ENCODE peak calls at places on chromosomes 16 and 17, in ten cellular contexts. D is GM12878, F is astrocyte, Z is PC-3, B is H9, O is K562, V is mammary epithelial cell, S is IMR-90, E is PC-9, T is keratinocyte. C is an unnamed sample. For H4K20me1, the result is how much of the 10 kb centered on the place peaks cover.

GRCh38 chr16:84183911-84184310 is 2.9 kb downstream of the TAF1C start:
- DNase-seq in D (no peak), F (no peak), Z (no peak), B (no peak), O (no peak), V (no peak), S (no peak), E (no peak), T (no peak), C (no peak)

GRCh38 chr17:50790619-50791018 is 23.3 kb upstream of the ANKRD40CL start:
- DNase-seq in D (no peak), F (no peak), Z (no peak), B (no peak), O (no peak), V (no peak), S (no peak), E (no peak), T (no peak), C (no peak)

GRCh38 chr17:74968361-74968780 is 4.2 kb downstream of the HID1 start:
- DNase-seq in D (no peak), F (no peak), Z (peak), B (no peak), O (no peak), V (no peak), S (no peak), E (peak), T (no peak), C (no peak)

GRCh38 chr16:29876578-29877249 is 13.7 kb upstream of the CDIPT start:
- DNase-seq in D (no peak), F (no peak), Z (no peak), B (no peak), O (peak), V (no peak), S (no peak), E (no peak), T (no peak), C (peak)

GRCh38 chr17:62696256-62696655 is 68.8 kb downstream of the MRC2 start:
- DNase-seq in D (no peak), F (no peak), Z (no peak), B (no peak), O (no peak), V (peak), S (no peak), E (no peak), T (no peak), C (no peak)

GRCh38 chr16:11342021-11342855 is 3.0 kb upstream of the RMI2 start:
- DNase-seq in D (no peak), F (no peak), Z (no peak), B (no peak), O (no peak), V (no peak), S (no peak), E (no peak), T (peak), C (no peak)

GRCh38 chr16:73418746-73419145 is 370.8 kb upstream of the ZFHX3 start:
- DNase-seq in D (no peak), F (no peak), Z (no peak), B (no peak), O (no peak), V (no peak), S (peak), E (no peak), T (no peak), C (no peak)

GRCh38 chr16:27450836-27451341 is 48.9 kb downstream of the IL21R start:
- DNase-seq in D (peak), F (no peak), Z (no peak), B (no peak), O (no peak), V (no peak), S (no peak), E (no peak), T (no peak), C (no peak)

GRCh38 chr16:75789237-75789636 is 62.9 kb upstream of the CPHXL start:
- DNase-seq in D (no peak), F (peak), Z (peak), B (no peak), O (peak), V (peak), S (peak), E (no peak), T (no peak), C (peak)

GRCh38 chr16:23071202-23072083 is 77.8 kb downstream of the USP31 start:
- DNase-seq in D (no peak), F (peak), Z (no peak), B (no peak), O (no peak), V (peak), S (peak), E (no peak), T (no peak), C (no peak)

GRCh38 chr16:73365010-73365409 is 317.1 kb upstream of the ZFHX3 start:
- DNase-seq in D (no peak), F (peak), Z (no peak), B (no peak), O (no peak), V (no peak), S (peak), E (no peak), T (no peak), C (no peak)

GRCh38 chr17:60901222-60901621 is 223.6 kb downstream of the BCAS3 start:
- DNase-seq in D (no peak), F (peak), Z (peak), B (no peak), O (no peak), V (no peak), S (peak), E (no peak), T (no peak), C (no peak)

GRCh38 chr16:86722970-86723369 is 144.6 kb downstream of the FOXL1 start:
- DNase-seq in D (no peak), F (no peak), Z (no peak), B (no peak), O (no peak), V (peak), S (peak), E (no peak), T (no peak), C (no peak)

GRCh38 chr16:65938083-65938482 is 428.4 kb upstream of the CDH5 start:
- DNase-seq in D (no peak), F (no peak), Z (no peak), B (no peak), O (no peak), V (no peak), S (no peak), E (no peak), T (no peak), C (no peak)

GRCh38 chr16:65218348-65218747 is 96.5 kb upstream of the CDH11 start:
- DNase-seq in D (no peak), F (no peak), Z (no peak), B (no peak), O (no peak), V (no peak), S (no peak), E (no peak), T (no peak), C (no peak)

GRCh38 chr17:74528491-74529199 is 2.6 kb downstream of the CD300LB start:
- DNase-seq in D (peak), F (no peak), Z (no peak), B (peak), O (no peak), V (no peak), S (no peak), E (no peak), T (no peak), C (no peak)

GRCh38 chr17:40086150-40087044 is 14.0 kb downstream of the NR1D1 start:
- DNase-seq in D (no peak), F (no peak), Z (peak), B (peak), O (peak), V (no peak), S (no peak), E (no peak), T (no peak), C (peak)

GRCh38 chr16:10828851-10829331 is 10.3 kb upstream of the TVP23A start:
- DNase-seq in D (no peak), F (peak), Z (peak), B (no peak), O (no peak), V (peak), S (peak), E (peak), T (no peak), C (no peak)

GRCh38 chr16:67109407-67110135 is at the start of gene PHAF1:
- DNase-seq in D (peak), F (peak), Z (peak), B (peak), O (peak), V (peak), S (peak), E (peak), T (peak), C (peak)

GRCh38 chr16:11909653-11910551 is 5.9 kb downstream of the GSPT1 start:
- DNase-seq in D (no peak), F (peak), Z (no peak), B (no peak), O (no peak), V (no peak), S (peak), E (no peak), T (no peak), C (no peak)

GRCh38 chr17:81845881-81846742 is 11.3 kb upstream of the PPP1R27 start:
- DNase-seq in D (no peak), F (no peak), Z (no peak), B (no peak), O (no peak), V (no peak), S (no peak), E (no peak), T (no peak), C (no peak)

GRCh38 chr16:56933828-56934598 is 2.1 kb downstream of the HERPUD1 start:
- DNase-seq in D (no peak), F (no peak), Z (no peak), B (no peak), O (no peak), V (no peak), S (no peak), E (no peak), T (no peak), C (no peak)

GRCh38 chr17:80850817-80851216 is 140.8 kb upstream of the CHMP6 start:
- DNase-seq in D (no peak), F (no peak), Z (no peak), B (no peak), O (no peak), V (peak), S (peak), E (no peak), T (no peak), C (no peak)

GRCh38 chr16:54582631-54583250 is 296.2 kb upstream of the IRX3 start:
- DNase-seq in D (no peak), F (no peak), Z (no peak), B (no peak), O (no peak), V (no peak), S (no peak), E (no peak), T (no peak), C (peak)

GRCh38 chr17:8072727-8073461 is 14.6 kb downstream of the ALOX12B start:
- DNase-seq in D (no peak), F (no peak), Z (no peak), B (peak), O (no peak), V (no peak), S (no peak), E (no peak), T (no peak), C (peak)

GRCh38 chr16:50301626-50302471 is 35.5 kb downstream of the ADCY7 start:
- DNase-seq in D (no peak), F (peak), Z (no peak), B (peak), O (no peak), V (peak), S (peak), E (peak), T (no peak), C (no peak)

GRCh38 chr16:783404-784161 is 4.6 kb downstream of the RPUSD1 start:
- DNase-seq in D (no peak), F (no peak), Z (no peak), B (no peak), O (peak), V (no peak), S (peak), E (no peak), T (no peak), C (no peak)

GRCh38 chr17:59830846-59831486 is 61.8 kb downstream of the TUBD1 start:
- DNase-seq in D (no peak), F (no peak), Z (peak), B (no peak), O (no peak), V (no peak), S (no peak), E (no peak), T (no peak), C (no peak)

GRCh38 chr17:59828478-59828760 is 64.3 kb downstream of the TUBD1 start:
- DNase-seq in D (no peak), F (no peak), Z (no peak), B (no peak), O (no peak), V (no peak), S (no peak), E (no peak), T (no peak), C (no peak)

GRCh38 chr17:59830007-59830630 is 62.6 kb downstream of the TUBD1 start:
- DNase-seq in D (no peak), F (peak), Z (peak), B (no peak), O (no peak), V (no peak), S (peak), E (no peak), T (no peak), C (no peak)

GRCh38 chr17:59827721-59828477 is 64.8 kb downstream of the TUBD1 start:
- DNase-seq in D (no peak), F (no peak), Z (peak), B (no peak), O (no peak), V (no peak), S (no peak), E (no peak), T (no peak), C (no peak)

GRCh38 chr17:59829217-59830006 is 63.3 kb downstream of the TUBD1 start:
- DNase-seq in D (peak), F (peak), Z (peak), B (no peak), O (peak), V (peak), S (peak), E (peak), T (peak), C (no peak)
- H2AFZ ChIP-seq in D (no peak), F (no peak), Z (no peak), B (no peak), O (peak), V (no peak), S (no peak), E (no peak), T (no peak), C (no peak)

GRCh38 chr16:15953477-15953876 is 4.1 kb downstream of the ABCC1 start:
- DNase-seq in D (no peak), F (no peak), Z (no peak), B (no peak), O (no peak), V (no peak), S (no peak), E (no peak), T (no peak), C (no peak)
- H4K20me1 ChIP-seq in D (under half), F (half or more), Z (under half), B (under half), O (under half), V (under half), S (half or more), E (half or more), T (under half), C (half or more)

GRCh38 chr16:82187829-82188228 is 17.8 kb upstream of the MPHOSPH6 start:
- DNase-seq in D (no peak), F (no peak), Z (no peak), B (no peak), O (no peak), V (peak), S (no peak), E (no peak), T (no peak), C (no peak)

GRCh38 chr16:82195917-82196494 is 26.0 kb upstream of the MPHOSPH6 start:
- DNase-seq in D (no peak), F (no peak), Z (no peak), B (no peak), O (no peak), V (no peak), S (no peak), E (no peak), T (no peak), C (no peak)

GRCh38 chr16:82194076-82194475 is 24.1 kb upstream of the MPHOSPH6 start:
- DNase-seq in D (no peak), F (no peak), Z (no peak), B (no peak), O (no peak), V (no peak), S (no peak), E (no peak), T (no peak), C (no peak)

GRCh38 chr16:82197540-82198240 is 27.7 kb upstream of the MPHOSPH6 start:
- DNase-seq in D (no peak), F (no peak), Z (no peak), B (no peak), O (no peak), V (peak), S (no peak), E (no peak), T (peak), C (no peak)

DNA sequence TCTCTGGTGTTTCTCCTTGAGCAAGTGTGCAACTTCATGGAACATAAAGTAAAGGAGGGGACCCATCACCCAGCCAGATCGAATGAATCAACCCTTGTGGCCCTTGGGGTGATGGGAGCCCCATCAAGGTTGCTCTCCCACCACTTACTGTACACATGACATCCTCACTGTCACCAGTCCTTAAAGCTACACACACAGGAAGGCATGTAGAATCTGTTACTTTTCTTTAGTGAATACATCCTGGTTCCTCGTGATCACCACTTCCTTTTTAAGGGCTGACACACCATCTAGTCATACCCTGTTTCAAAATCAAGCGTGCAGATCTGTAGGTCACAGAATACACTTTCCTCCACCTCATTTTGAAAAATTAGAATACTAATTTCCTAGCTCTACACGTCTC is 22.6 kb upstream of the MPHOSPH6 start:
- DNase-seq in D (no peak), F (peak), Z (peak), B (no peak), O (no peak), V (peak), S (peak), E (no peak), T (no peak), C (no peak)
- TF ChIP-seq CTCF in D (no peak), F (no peak), Z (no peak), B (no peak), O (no peak), V (no peak), S (no peak), E (no peak), T (no peak), C (no peak)

GRCh38 chr17:56772442-56772841 is 61.3 kb downstream of the C17orf67 start:
- DNase-seq in D (no peak), F (no peak), Z (peak), B (no peak), O (no peak), V (no peak), S (no peak), E (no peak), T (no peak), C (no peak)
- H2AFZ ChIP-seq in D (no peak), F (no peak), Z (peak), B (no peak), O (no peak), V (no peak), S (no peak), E (no peak), T (no peak), C (no peak)

GRCh38 chr17:46089389-46089965 is 90.4 kb downstream of the STH start:
- DNase-seq in D (no peak), F (no peak), Z (no peak), B (no peak), O (no peak), V (no peak), S (no peak), E (no peak), T (no peak), C (no peak)
- H4K20me1 ChIP-seq in D (under half), F (half or more), Z (under half), B (under half), O (under half), V (under half), S (half or more), E (half or more), T (under half), C (half or more)

GRCh38 chr16:8407351-8407750 is 183.0 kb downstream of the TMEM114 start:
- DNase-seq in D (no peak), F (no peak), Z (no peak), B (no peak), O (no peak), V (no peak), S (no peak), E (no peak), T (no peak), C (no peak)
- TF ChIP-seq CTCF in D (no peak), F (no peak), Z (no peak), B (no peak), O (no peak), V (no peak), S (no peak), E (no peak), T (no peak), C (no peak)

GRCh38 chr16:14338236-14338635 is 267.1 kb downstream of the MRTFB start:
- DNase-seq in D (no peak), F (no peak), Z (no peak), B (no peak), O (no peak), V (no peak), S (no peak), E (no peak), T (no peak), C (no peak)

GRCh38 chr16:14335297-14335696 is 264.2 kb downstream of the MRTFB start:
- DNase-seq in D (no peak), F (no peak), Z (no peak), B (no peak), O (no peak), V (no peak), S (no peak), E (no peak), T (no peak), C (no peak)

GRCh38 chr16:14338969-14339368 is 267.9 kb downstream of the MRTFB start:
- DNase-seq in D (no peak), F (no peak), Z (no peak), B (no peak), O (no peak), V (no peak), S (no peak), E (no peak), T (no peak), C (no peak)

GRCh38 chr16:14339694-14340093 is 268.6 kb downstream of the MRTFB start:
- DNase-seq in D (no peak), F (no peak), Z (no peak), B (no peak), O (no peak), V (no peak), S (no peak), E (no peak), T (no peak), C (no peak)

GRCh38 chr16:14337303-14338191 is 266.4 kb downstream of the MRTFB start:
- DNase-seq in D (no peak), F (no peak), Z (no peak), B (no peak), O (no peak), V (no peak), S (peak), E (no peak), T (no peak), C (no peak)
- H2AFZ ChIP-seq in D (no peak), F (no peak), Z (no peak), B (no peak), O (no peak), V (peak), S (peak), E (no peak), T (no peak), C (no peak)

C was measured in neural progenitor cell.